ENCODE peak calls at places on chromosomes 11 and 22, in eight cellular contexts. C is testis, W is ovary, G is progenitor cell of endocrine pancreas, P is IMR-90, Y is RWPE1, I is Peyer's patch, B is LNCaP clone FGC. D is an unnamed sample.

GRCh38 chr11:72088076-72088806 is 7.6 kb downstream of the LRRC51 start:
- DNase-seq in C (no peak), W (no peak), G (no peak), P (no peak), Y (no peak), I (no peak), B (no peak), D (no peak)

GRCh38 chr11:29527391-29527936 is 489.4 kb downstream of the KCNA4 start:
- DNase-seq in C (no peak), W (no peak), G (no peak), P (peak), Y (peak), I (no peak), B (peak), D (peak)

GRCh38 chr11:122758974-122759373 is 79.3 kb upstream of the CRTAM start:
- DNase-seq in C (no peak), W (no peak), G (no peak), P (peak), Y (peak), I (no peak), B (no peak), D (no peak)

GRCh38 chr11:101169944-101170343 is 40.3 kb upstream of the PGR start:
- DNase-seq in C (no peak), W (no peak), G (no peak), P (no peak), Y (no peak), I (no peak), B (no peak), D (no peak)

GRCh38 chr11:9265211-9266131 is at the start of gene DENND5A:
- DNase-seq in C (peak), W (peak), G (peak), P (peak), Y (peak), I (peak), B (no peak), D (peak)

GRCh38 chr22:29004647-29005371 is 56.8 kb downstream of the C22orf31 start:
- DNase-seq in C (peak), W (peak), G (peak), P (peak), Y (no peak), I (peak), B (no peak), D (no peak)

GRCh38 chr11:65578667-65579066 is 2.8 kb downstream of the EHBP1L1 start:
- DNase-seq in C (no peak), W (no peak), G (no peak), P (no peak), Y (no peak), I (no peak), B (no peak), D (no peak)

GRCh38 chr22:48287031-48287430 is 1524.6 kb downstream of the TBC1D22A start:
- DNase-seq in C (peak), W (no peak), G (no peak), P (no peak), Y (no peak), I (no peak), B (no peak), D (no peak)

GRCh38 chr11:126722006-126722736 is 278.4 kb downstream of the KIRREL3 start:
- DNase-seq in C (no peak), W (no peak), G (no peak), P (peak), Y (no peak), I (no peak), B (no peak), D (no peak)

GRCh38 chr22:37775785-37776638 is 31.7 kb upstream of the GCAT start:
- DNase-seq in C (no peak), W (no peak), G (no peak), P (peak), Y (peak), I (no peak), B (no peak), D (peak)

GRCh38 chr11:68043349-68044144 is 4.7 kb downstream of the TCIRG1 start:
- DNase-seq in C (no peak), W (peak), G (no peak), P (peak), Y (no peak), I (peak), B (no peak), D (no peak)

GRCh38 chr22:28815101-28815500 is 14.7 kb upstream of the XBP1 start:
- DNase-seq in C (no peak), W (no peak), G (no peak), P (no peak), Y (no peak), I (peak), B (no peak), D (no peak)

GRCh38 chr11:66011785-66012303 is at the start of gene CST6:
- DNase-seq in C (no peak), W (no peak), G (no peak), P (no peak), Y (no peak), I (no peak), B (no peak), D (no peak)

GRCh38 chr11:96055706-96056387 is 131.9 kb upstream of the MTMR2 start:
- DNase-seq in C (no peak), W (no peak), G (no peak), P (peak), Y (peak), I (no peak), B (no peak), D (no peak)

GRCh38 chr11:65625628-65626342 is 10.2 kb downstream of the PCNX3 start:
- DNase-seq in C (peak), W (no peak), G (no peak), P (no peak), Y (no peak), I (peak), B (no peak), D (no peak)

GRCh38 chr22:39152511-39153219 is at the start of gene CBX7:
- DNase-seq in C (peak), W (peak), G (peak), P (peak), Y (peak), I (peak), B (peak), D (no peak)

GRCh38 chr22:19110064-19110458 is 12.2 kb downstream of the DGCR2 start:
- DNase-seq in C (no peak), W (no peak), G (no peak), P (no peak), Y (no peak), I (no peak), B (no peak), D (no peak)

GRCh38 chr22:19107730-19108074 is 14.5 kb downstream of the DGCR2 start:
- DNase-seq in C (no peak), W (no peak), G (no peak), P (no peak), Y (no peak), I (peak), B (no peak), D (no peak)

GRCh38 chr22:19106886-19107729 is 15.1 kb downstream of the DGCR2 start:
- DNase-seq in C (no peak), W (no peak), G (no peak), P (no peak), Y (no peak), I (peak), B (no peak), D (no peak)

GRCh38 chr22:19109198-19110063 is 12.8 kb downstream of the DGCR2 start:
- DNase-seq in C (no peak), W (peak), G (no peak), P (peak), Y (peak), I (peak), B (no peak), D (peak)

DNA sequence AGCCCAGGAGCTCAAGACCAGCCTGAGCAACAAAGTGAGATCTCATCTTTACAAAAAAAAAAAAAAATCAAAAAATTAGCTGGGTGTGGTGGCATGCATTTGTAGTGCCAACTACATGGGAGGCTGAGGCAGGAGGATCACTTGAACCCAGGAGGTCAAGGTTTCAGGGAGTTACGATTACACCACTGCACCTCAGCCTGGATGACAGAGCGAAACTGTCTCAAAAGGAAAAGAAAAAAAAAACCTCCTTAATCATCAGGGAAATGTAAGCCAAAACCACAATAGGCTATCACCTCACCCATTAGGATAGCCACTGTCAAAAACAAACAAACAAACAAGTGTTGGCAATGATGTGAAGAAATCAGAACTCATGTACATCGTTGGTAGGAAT is 13.4 kb downstream of the DGCR2 start:
- DNase-seq in C (no peak), W (no peak), G (no peak), P (no peak), Y (no peak), I (no peak), B (no peak), D (no peak)
- TF ChIP-seq CTCF in C (no peak), W (no peak), G (no peak), P (no peak), Y (no peak), I (no peak), B (no peak), D (no peak)

GRCh38 chr11:57323503-57324153 is 1.1 kb downstream of the TNKS1BP1 start:
- DNase-seq in C (peak), W (peak), G (no peak), P (peak), Y (peak), I (no peak), B (no peak), D (no peak)

GRCh38 chr11:57322881-57323467 is 1.8 kb downstream of the TNKS1BP1 start:
- DNase-seq in C (no peak), W (no peak), G (no peak), P (no peak), Y (peak), I (no peak), B (no peak), D (no peak)

GRCh38 chr11:57324154-57324885 is 432 bp downstream of the TNKS1BP1 start:
- DNase-seq in C (peak), W (peak), G (peak), P (peak), Y (peak), I (no peak), B (no peak), D (no peak)

GRCh38 chr11:57325735-57326048 is 940 bp upstream of the TNKS1BP1 start:
- DNase-seq in C (peak), W (peak), G (no peak), P (no peak), Y (no peak), I (peak), B (no peak), D (no peak)

DNA sequence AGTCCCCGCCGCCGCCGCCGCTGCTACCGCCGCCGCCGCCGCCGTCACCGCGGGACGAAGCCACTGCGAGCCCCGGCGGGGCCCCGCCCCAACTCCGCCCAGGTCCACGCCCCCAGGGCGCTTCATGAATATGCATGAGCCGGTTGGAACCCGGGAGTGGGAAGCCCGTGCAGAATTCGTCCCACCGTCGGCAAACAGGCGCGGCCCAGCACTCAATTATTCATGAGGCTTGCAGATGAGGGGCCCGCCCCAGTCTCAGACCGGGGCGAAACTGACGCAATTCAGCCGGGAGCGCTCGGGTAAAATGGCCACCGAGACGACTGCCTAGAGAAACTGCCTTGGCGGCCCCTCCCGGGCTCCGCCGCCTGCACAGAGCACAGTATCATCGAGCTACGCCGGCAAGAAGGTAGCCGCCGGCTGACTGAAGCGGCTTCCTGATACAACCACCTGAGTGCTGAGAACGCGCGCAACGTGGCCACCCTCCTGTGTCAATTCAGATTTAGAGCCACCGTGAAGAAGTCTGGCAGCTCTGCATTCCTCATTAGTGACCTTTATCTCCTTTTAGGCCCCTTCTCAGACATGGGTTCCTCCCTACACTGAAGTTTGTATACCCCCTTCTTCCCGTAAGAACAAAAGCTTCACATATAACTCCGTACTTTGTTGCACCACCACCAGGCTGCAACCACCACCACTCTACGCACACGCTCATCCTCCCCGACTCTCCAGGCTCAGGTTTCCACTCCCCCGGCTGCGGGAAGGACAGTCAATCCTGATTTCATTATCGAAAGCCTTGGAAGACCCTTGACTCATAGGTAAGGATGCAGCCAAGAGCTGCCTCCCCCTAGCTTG is at the start of gene TNKS1BP1:
- DNase-seq in C (peak), W (peak), G (peak), P (peak), Y (peak), I (peak), B (peak), D (peak)
- TF ChIP-seq CTCF in C (no peak), W (no peak), G (no peak), P (no peak), Y (no peak), I (peak), B (no peak), D (no peak)

GRCh38 chr22:27028093-27028492 is 370.7 kb downstream of the MIAT start:
- DNase-seq in C (no peak), W (no peak), G (no peak), P (no peak), Y (no peak), I (no peak), B (no peak), D (no peak)

GRCh38 chr22:27029584-27030130 is 372.3 kb downstream of the MIAT start:
- DNase-seq in C (no peak), W (no peak), G (no peak), P (no peak), Y (no peak), I (no peak), B (no peak), D (no peak)

DNA sequence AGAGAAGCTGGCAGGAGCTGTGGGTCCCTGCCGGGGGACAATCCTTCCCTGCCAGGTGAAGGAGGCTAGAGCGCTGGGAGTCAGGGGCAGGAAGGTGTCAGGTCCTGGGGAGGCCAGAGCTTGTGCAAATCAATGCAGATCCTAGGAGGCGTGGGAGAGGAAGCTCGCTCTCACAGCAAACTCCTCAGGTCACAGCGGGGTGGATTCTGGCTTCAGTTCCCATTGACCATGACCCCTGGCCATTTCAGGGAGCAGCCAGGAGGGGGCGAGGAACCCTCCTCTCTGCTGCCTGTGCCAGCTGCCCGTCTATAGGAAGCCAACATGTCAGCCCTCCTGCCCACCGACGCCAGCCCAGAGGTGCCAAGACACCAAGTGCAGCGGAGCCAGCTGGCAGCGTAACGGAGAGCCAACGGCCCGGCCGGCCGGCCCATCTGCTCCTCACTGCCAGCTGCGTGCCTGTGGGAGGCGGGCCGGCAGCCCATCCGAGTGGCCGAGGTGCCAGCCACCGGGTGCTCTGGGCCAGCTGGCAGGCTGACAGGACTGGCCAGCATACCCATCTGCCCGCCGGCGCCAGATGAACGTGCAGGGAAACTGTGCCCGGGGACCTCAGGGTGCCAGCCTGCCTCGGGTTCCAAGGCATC is 374.9 kb downstream of the MIAT start:
- DNase-seq in C (peak), W (peak), G (no peak), P (no peak), Y (no peak), I (no peak), B (no peak), D (no peak)
- TF ChIP-seq CTCF in C (no peak), W (no peak), G (peak), P (no peak), Y (no peak), I (no peak), B (no peak), D (peak)

DNA sequence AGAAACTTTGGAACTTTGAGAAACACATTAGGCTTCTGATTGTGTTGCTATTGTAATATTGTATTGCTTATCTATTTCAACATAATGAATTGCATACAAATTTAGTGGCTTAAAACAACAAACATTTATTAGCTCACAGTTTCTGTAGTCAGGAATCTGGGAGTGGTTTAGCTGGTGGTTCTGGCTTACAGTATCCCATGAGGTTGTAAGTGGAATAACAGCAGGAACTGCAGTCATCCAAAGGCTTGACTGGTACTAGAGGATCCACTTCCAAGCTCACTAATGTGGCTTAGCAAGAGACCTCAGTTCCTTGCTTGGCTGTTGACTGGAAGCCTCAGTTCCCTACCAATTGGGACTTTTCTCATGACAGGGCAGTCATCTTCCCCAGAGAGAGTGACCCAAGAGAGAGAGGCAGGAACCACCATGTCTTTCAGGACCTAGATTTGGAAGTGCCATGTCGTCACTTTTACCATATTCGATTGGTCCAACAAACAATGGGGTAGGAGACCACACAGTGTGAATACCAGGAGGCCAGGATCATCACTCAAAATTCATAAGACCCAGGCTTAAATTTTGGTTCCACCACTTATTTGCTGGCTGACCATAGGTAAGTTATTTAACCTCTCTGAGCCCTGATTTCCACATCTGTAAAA is 27.1 kb upstream of the RASSF10 start:
- DNase-seq in C (no peak), W (no peak), G (no peak), P (peak), Y (no peak), I (no peak), B (no peak), D (no peak)
- TF ChIP-seq CTCF in C (no peak), W (no peak), G (no peak), P (no peak), Y (no peak), I (peak), B (no peak), D (no peak)

D was measured in AG09309.